ENCODE peak calls at places on chromosomes 13 and 19, in eight cellular contexts. X is GM23338, N is K562, P is cardiac fibroblast, E is pancreas, S is fibroblast of the aortic adventitia, I is mucosa of descending colon, L is bronchial epithelial cell. Y is an unnamed sample.

GRCh38 chr13:87821512-87821911 is 150.3 kb downstream of the SLITRK5 start:
- DNase-seq in X (no peak), N (no peak), P (no peak), E (no peak), S (no peak), I (no peak), L (no peak), Y (no peak)

GRCh38 chr13:21344662-21345176 is 114.4 kb downstream of the ZDHHC20 start:
- DNase-seq in X (no peak), N (no peak), P (no peak), E (no peak), S (no peak), I (no peak), L (no peak), Y (no peak)

GRCh38 chr19:8393192-8393870 is 3.2 kb downstream of the RAB11B start:
- DNase-seq in X (no peak), N (no peak), P (no peak), E (no peak), S (no peak), I (no peak), L (no peak), Y (no peak)

GRCh38 chr13:85652536-85652935 is 146.7 kb downstream of the SLITRK6 start:
- DNase-seq in X (no peak), N (no peak), P (no peak), E (no peak), S (no peak), I (no peak), L (no peak), Y (no peak)

GRCh38 chr19:50728084-50728737 is 5.0 kb downstream of the CLEC11A start:
- DNase-seq in X (peak), N (peak), P (peak), E (peak), S (peak), I (peak), L (no peak), Y (peak)

GRCh38 chr19:11420894-11421606 is 1.9 kb upstream of the RGL3 start:
- DNase-seq in X (peak), N (no peak), P (no peak), E (no peak), S (no peak), I (no peak), L (no peak), Y (no peak)

GRCh38 chr19:23482829-23483228 is 87.6 kb upstream of the ZNF91 start:
- DNase-seq in X (no peak), N (no peak), P (no peak), E (no peak), S (no peak), I (no peak), L (no peak), Y (no peak)

GRCh38 chr13:66262330-66262729 is 967.8 kb downstream of the PCDH9 start:
- DNase-seq in X (no peak), N (no peak), P (no peak), E (no peak), S (no peak), I (no peak), L (no peak), Y (no peak)

GRCh38 chr13:50236898-50237318 is 221.7 kb downstream of the KCNRG start:
- DNase-seq in X (no peak), N (no peak), P (peak), E (no peak), S (peak), I (no peak), L (no peak), Y (no peak)

DNA sequence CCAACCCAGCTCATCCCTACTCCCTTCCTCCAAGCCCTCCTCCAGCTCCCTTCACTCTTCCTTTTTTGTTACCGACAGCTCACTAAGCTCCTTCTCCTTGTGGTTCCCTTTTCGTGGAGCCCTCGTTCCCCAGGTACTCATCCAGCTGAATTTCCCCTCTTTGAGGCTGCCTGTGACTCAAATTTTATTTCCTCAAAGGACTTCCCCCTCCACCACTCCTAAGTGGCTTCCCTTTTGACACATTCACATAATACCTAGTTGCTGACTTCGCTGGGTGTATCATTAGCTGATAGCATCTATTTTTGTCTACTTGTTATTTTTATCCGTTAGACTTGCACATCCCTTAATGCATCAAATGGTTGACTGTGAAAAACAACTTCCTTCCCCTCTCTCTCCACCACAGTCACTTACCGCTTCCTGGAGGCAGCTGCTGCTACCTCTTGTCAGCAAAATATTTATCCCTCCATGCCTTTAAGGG is 14.5 kb downstream of the FFAR2 start:
- DNase-seq in X (no peak), N (no peak), P (no peak), E (no peak), S (no peak), I (peak), L (no peak), Y (no peak)
- TF ChIP-seq CTCF in X (no peak), N (no peak), P (no peak), E (no peak), S (no peak), I (no peak), L (no peak), Y (no peak)

GRCh38 chr13:30017880-30018279 is 167.5 kb upstream of the UBL3 start:
- DNase-seq in X (peak), N (no peak), P (no peak), E (no peak), S (no peak), I (no peak), L (no peak), Y (peak)
- TF ChIP-seq CTCF in X (no peak), N (no peak), P (no peak), E (no peak), S (no peak), I (no peak), L (no peak), Y (no peak)

GRCh38 chr19:18675779-18676178 is 7.7 kb upstream of the CRTC1 start:
- DNase-seq in X (peak), N (peak), P (peak), E (no peak), S (no peak), I (no peak), L (no peak), Y (peak)
- TF ChIP-seq CTCF in X (peak), N (peak), P (peak), E (no peak), S (peak), I (no peak), L (peak), Y (peak)

GRCh38 chr19:52188822-52189744 is 769 bp upstream of the PPP2R1A start:
- DNase-seq in X (peak), N (no peak), P (no peak), E (no peak), S (no peak), I (peak), L (peak), Y (peak)
- TF ChIP-seq CTCF in X (no peak), N (peak), P (no peak), E (no peak), S (no peak), I (no peak), L (no peak), Y (no peak)

GRCh38 chr19:2550431-2551171 is 74.7 kb downstream of the GADD45B start:
- DNase-seq in X (peak), N (no peak), P (no peak), E (no peak), S (no peak), I (no peak), L (no peak), Y (no peak)
- TF ChIP-seq CTCF in X (peak), N (no peak), P (no peak), E (no peak), S (no peak), I (no peak), L (no peak), Y (no peak)

GRCh38 chr19:18074192-18074591 is 12.5 kb downstream of the IL12RB1 start:
- DNase-seq in X (peak), N (no peak), P (no peak), E (no peak), S (no peak), I (no peak), L (no peak), Y (no peak)
- TF ChIP-seq CTCF in X (peak), N (peak), P (no peak), E (no peak), S (no peak), I (no peak), L (peak), Y (no peak)

GRCh38 chr13:39942177-39942900 is 286.9 kb downstream of the COG6 start:
- DNase-seq in X (no peak), N (no peak), P (no peak), E (no peak), S (no peak), I (no peak), L (no peak), Y (no peak)
- TF ChIP-seq CTCF in X (no peak), N (no peak), P (no peak), E (no peak), S (no peak), I (no peak), L (no peak), Y (no peak)

GRCh38 chr13:43307921-43308433 is 284.6 kb downstream of the DNAJC15 start:
- DNase-seq in X (no peak), N (peak), P (peak), E (peak), S (peak), I (peak), L (peak), Y (no peak)
- TF ChIP-seq CTCF in X (no peak), N (no peak), P (no peak), E (no peak), S (no peak), I (no peak), L (no peak), Y (no peak)

Y was measured in endothelial cell.